ENCODE peak calls at places on chromosome 21, in four cellular contexts. R is mesenchymal stem cell, L is GM12865, P is RCC 7860. B is an unnamed sample.

GRCh38 chr21:28253378-28253777 is 739.3 kb downstream of the LTN1 start:
- DNase-seq in R (peak; percentile 57), L (no peak), P (no peak), B (no peak)

GRCh38 chr21:15272171-15272570 is 207.4 kb upstream of the NRIP1 start:
- DNase-seq in R (no peak), L (no peak), P (no peak), B (no peak)

GRCh38 chr21:33019885-33020557 is 5.7 kb upstream of the OLIG2 start:
- DNase-seq in R (no peak), L (no peak), P (no peak), B (no peak)

GRCh38 chr21:38639782-38640750 is 141.8 kb upstream of the ERG start:
- DNase-seq in R (no peak), L (no peak), P (no peak), B (no peak)

GRCh38 chr21:42444745-42445059 is 41.0 kb downstream of the UBASH3A start:
- DNase-seq in R (no peak), L (no peak), P (no peak), B (no peak)

GRCh38 chr21:34996304-34997081 is 52.6 kb downstream of the RUNX1 start:
- DNase-seq in R (peak; percentile 43), L (no peak), P (no peak), B (no peak)

GRCh38 chr21:25584833-25585232 is 22.4 kb downstream of the MRPL39 start:
- DNase-seq in R (no peak), L (peak; percentile 5), P (no peak), B (no peak)

GRCh38 chr21:45102391-45102932 is 28.1 kb downstream of the ADARB1 start:
- DNase-seq in R (peak; percentile 59), L (no peak), P (no peak), B (peak; percentile 94)

GRCh38 chr21:20971296-20971921 is 26.8 kb upstream of the NCAM2 start:
- DNase-seq in R (peak; percentile 46), L (peak; percentile 33), P (peak; percentile 35), B (peak; percentile 21)

GRCh38 chr21:44413566-44414290 is 41.6 kb upstream of the LRRC3 start:
- DNase-seq in R (no peak), L (no peak), P (no peak), B (no peak)